ENCODE peak calls at places on chromosomes 7 and 10, in ten cellular contexts. I, K, F, G, D, J, W, N, Y and E are unnamed samples.

GRCh38 chr10:52879181-52879607 is 106.6 kb upstream of the MBL2 start:
- DNase-seq in I (no peak), K (peak), F (peak), G (no peak), D (no peak), J (peak), W (no peak), N (no peak), Y (peak), E (peak)

GRCh38 chr10:14820775-14821154 is 17.1 kb downstream of the CDNF start:
- DNase-seq in I (no peak), K (no peak), F (no peak), G (no peak), D (no peak), J (no peak), W (no peak), N (no peak), Y (no peak), E (no peak)

GRCh38 chr10:119805702-119806230 is 66.9 kb downstream of the MCMBP start:
- DNase-seq in I (no peak), K (no peak), F (peak), G (no peak), D (no peak), J (no peak), W (no peak), N (no peak), Y (no peak), E (no peak)

GRCh38 chr7:149620961-149621360 is 123.4 kb upstream of the ZNF746 start:
- DNase-seq in I (no peak), K (no peak), F (no peak), G (peak), D (no peak), J (no peak), W (no peak), N (no peak), Y (no peak), E (no peak)

GRCh38 chr10:43585981-43586738 is 11.7 kb upstream of the ZNF239 start:
- DNase-seq in I (no peak), K (no peak), F (no peak), G (no peak), D (no peak), J (no peak), W (no peak), N (no peak), Y (peak), E (no peak)

GRCh38 chr10:79056361-79056735 is 12.4 kb upstream of the ZMIZ1 start:
- DNase-seq in I (no peak), K (no peak), F (no peak), G (no peak), D (no peak), J (no peak), W (no peak), N (no peak), Y (no peak), E (no peak)

GRCh38 chr10:6255548-6256061 is 52.9 kb downstream of the PFKFB3 start:
- DNase-seq in I (no peak), K (no peak), F (no peak), G (no peak), D (no peak), J (no peak), W (no peak), N (no peak), Y (no peak), E (no peak)

GRCh38 chr7:142828101-142828500 is 26.8 kb upstream of the EPHB6 start:
- DNase-seq in I (no peak), K (no peak), F (no peak), G (no peak), D (no peak), J (no peak), W (no peak), N (no peak), Y (peak), E (no peak)

GRCh38 chr7:149704507-149704906 is 68.9 kb downstream of the ZNF467 start:
- DNase-seq in I (no peak), K (no peak), F (peak), G (no peak), D (no peak), J (no peak), W (peak), N (no peak), Y (no peak), E (peak)

GRCh38 chr7:15461576-15461975 is 100.2 kb downstream of the AGMO start:
- DNase-seq in I (no peak), K (peak), F (peak), G (no peak), D (no peak), J (peak), W (peak), N (no peak), Y (peak), E (peak)

GRCh38 chr7:149669121-149669818 is 104.1 kb downstream of the ZNF467 start:
- DNase-seq in I (no peak), K (no peak), F (peak), G (peak), D (no peak), J (peak), W (peak), N (no peak), Y (peak), E (no peak)

GRCh38 chr7:3879337-3880054 is 578.4 kb downstream of the SDK1 start:
- DNase-seq in I (no peak), K (no peak), F (no peak), G (no peak), D (no peak), J (no peak), W (no peak), N (peak), Y (no peak), E (no peak)

GRCh38 chr10:54800677-54801480 is at the start of gene PCDH15:
- DNase-seq in I (no peak), K (peak), F (peak), G (no peak), D (peak), J (peak), W (no peak), N (peak), Y (peak), E (no peak)

GRCh38 chr10:77156406-77156879 is 481.2 kb downstream of the KCNMA1 start:
- DNase-seq in I (no peak), K (no peak), F (peak), G (no peak), D (no peak), J (peak), W (peak), N (no peak), Y (peak), E (peak)

GRCh38 chr10:121288864-121289659 is 309.2 kb downstream of the FGFR2 start:
- DNase-seq in I (no peak), K (no peak), F (no peak), G (no peak), D (no peak), J (no peak), W (no peak), N (no peak), Y (no peak), E (no peak)

GRCh38 chr10:12934777-12935176 is 66.7 kb downstream of the CCDC3 start:
- DNase-seq in I (no peak), K (peak), F (peak), G (no peak), D (no peak), J (peak), W (peak), N (no peak), Y (peak), E (peak)

GRCh38 chr7:151814400-151814914 is 62.5 kb downstream of the PRKAG2 start:
- DNase-seq in I (no peak), K (no peak), F (no peak), G (no peak), D (peak), J (no peak), W (no peak), N (no peak), Y (no peak), E (no peak)

GRCh38 chr7:41942468-41943097 is 239.7 kb upstream of the INHBA start:
- DNase-seq in I (no peak), K (no peak), F (peak), G (no peak), D (no peak), J (peak), W (peak), N (no peak), Y (peak), E (peak)

GRCh38 chr10:71998119-71998839 is 34.1 kb downstream of the CHST3 start:
- DNase-seq in I (no peak), K (peak), F (no peak), G (no peak), D (peak), J (peak), W (no peak), N (no peak), Y (peak), E (no peak)

GRCh38 chr7:28329616-28330373 is 82.5 kb upstream of the CREB5 start:
- DNase-seq in I (no peak), K (no peak), F (no peak), G (no peak), D (no peak), J (no peak), W (peak), N (peak), Y (no peak), E (no peak)

GRCh38 chr7:65438593-65438992 is 64.9 kb downstream of the ZNF92 start:
- DNase-seq in I (no peak), K (peak), F (peak), G (no peak), D (no peak), J (peak), W (peak), N (no peak), Y (peak), E (peak)

GRCh38 chr7:46752881-46753366 is 829.0 kb downstream of the TNS3 start:
- DNase-seq in I (no peak), K (peak), F (peak), G (no peak), D (no peak), J (peak), W (peak), N (no peak), Y (peak), E (peak)

GRCh38 chr7:106767498-106768323 is 97.4 kb upstream of the PIK3CG start:
- DNase-seq in I (no peak), K (no peak), F (peak), G (no peak), D (no peak), J (peak), W (peak), N (no peak), Y (no peak), E (no peak)

GRCh38 chr7:15832996-15833395 is 146.5 kb upstream of the MEOX2 start:
- DNase-seq in I (no peak), K (no peak), F (no peak), G (no peak), D (peak), J (no peak), W (peak), N (no peak), Y (peak), E (no peak)

GRCh38 chr10:112689327-112689726 is 242.3 kb downstream of the VTI1A start:
- DNase-seq in I (peak), K (peak), F (peak), G (no peak), D (peak), J (no peak), W (peak), N (no peak), Y (peak), E (no peak)

GRCh38 chr7:127396184-127396583 is 3.7 kb upstream of the ZNF800 start:
- DNase-seq in I (no peak), K (no peak), F (peak), G (no peak), D (peak), J (no peak), W (peak), N (no peak), Y (no peak), E (no peak)

GRCh38 chr10:129744896-129745750 is 219.0 kb downstream of the EBF3 start:
- DNase-seq in I (no peak), K (no peak), F (no peak), G (no peak), D (no peak), J (no peak), W (no peak), N (no peak), Y (no peak), E (no peak)

GRCh38 chr7:617614-618538 is 98.2 kb upstream of the PDGFA start:
- DNase-seq in I (no peak), K (no peak), F (no peak), G (no peak), D (no peak), J (no peak), W (no peak), N (no peak), Y (no peak), E (no peak)

GRCh38 chr10:86821600-86821999 is 65.2 kb downstream of the BMPR1A start:
- DNase-seq in I (no peak), K (no peak), F (peak), G (no peak), D (peak), J (no peak), W (peak), N (no peak), Y (no peak), E (peak)